ENCODE peak calls at places on chromosomes 6 and 20, in seven cellular contexts. One of them, this sample, is unnamed.

GRCh38 chr6:90044833-90045337 is 150.6 kb downstream of the GJA10 start:
- DNase-seq in ovary: no peak
- DNase-seq in HCEC 1CT: no peak
- DNase-seq in HTR-8/SVneo: no peak
- DNase-seq in kidney tubule cell: peak; percentile 54
- DNase-seq in ACHN: no peak
- DNase-seq in effector memory CD8-positive, alpha-beta T cell: no peak
- DNase-seq in this sample: no peak

GRCh38 chr20:64106435-64106961 is 867 bp downstream of the NPBWR2 start:
- DNase-seq in effector memory CD8-positive, alpha-beta T cell: no peak
- DNase-seq in ovary: no peak
- DNase-seq in HTR-8/SVneo: no peak
- DNase-seq in HCEC 1CT: no peak
- DNase-seq in kidney tubule cell: no peak
- DNase-seq in ACHN: no peak
- DNase-seq in this sample: no peak

GRCh38 chr6:77177470-77177869 is 285.8 kb downstream of the HTR1B start:
- DNase-seq in ACHN: no peak
- DNase-seq in HCEC 1CT: no peak
- DNase-seq in HTR-8/SVneo: no peak
- DNase-seq in ovary: no peak
- DNase-seq in kidney tubule cell: no peak
- DNase-seq in effector memory CD8-positive, alpha-beta T cell: no peak
- DNase-seq in this sample: no peak

GRCh38 chr6:160279850-160280249 is 21.2 kb upstream of the SLC22A2 start:
- DNase-seq in ovary: no peak
- DNase-seq in HCEC 1CT: peak; percentile 27
- DNase-seq in effector memory CD8-positive, alpha-beta T cell: no peak
- DNase-seq in ACHN: no peak
- DNase-seq in kidney tubule cell: peak; percentile 63
- DNase-seq in HTR-8/SVneo: no peak
- DNase-seq in this sample: peak; percentile 26

GRCh38 chr6:49052901-49053300 is 410.2 kb downstream of the MMUT start:
- DNase-seq in kidney tubule cell: peak; percentile 4
- DNase-seq in ACHN: no peak
- DNase-seq in effector memory CD8-positive, alpha-beta T cell: no peak
- DNase-seq in ovary: no peak
- DNase-seq in HCEC 1CT: no peak
- DNase-seq in HTR-8/SVneo: no peak
- DNase-seq in this sample: no peak

GRCh38 chr6:81766482-81767069 is 14.1 kb upstream of the TENT5A start:
- DNase-seq in ovary: no peak
- DNase-seq in kidney tubule cell: peak; percentile 89
- DNase-seq in HCEC 1CT: peak; percentile 83
- DNase-seq in effector memory CD8-positive, alpha-beta T cell: no peak
- DNase-seq in ACHN: peak; percentile 76
- DNase-seq in HTR-8/SVneo: no peak
- DNase-seq in this sample: peak; percentile 94

GRCh38 chr6:101286146-101286545 is 107.4 kb upstream of the GRIK2 start:
- DNase-seq in ovary: no peak
- DNase-seq in HTR-8/SVneo: no peak
- DNase-seq in kidney tubule cell: no peak
- DNase-seq in HCEC 1CT: no peak
- DNase-seq in effector memory CD8-positive, alpha-beta T cell: no peak
- DNase-seq in ACHN: no peak
- DNase-seq in this sample: no peak

GRCh38 chr20:24736131-24736843 is 212.8 kb upstream of the CST7 start:
- DNase-seq in kidney tubule cell: no peak
- DNase-seq in HCEC 1CT: no peak
- DNase-seq in ACHN: no peak
- DNase-seq in HTR-8/SVneo: no peak
- DNase-seq in ovary: no peak
- DNase-seq in effector memory CD8-positive, alpha-beta T cell: no peak
- DNase-seq in this sample: no peak

GRCh38 chr20:51346686-51347485 is 195.6 kb downstream of the NFATC2 start:
- DNase-seq in kidney tubule cell: peak; percentile 47
- DNase-seq in ACHN: peak; percentile 41
- DNase-seq in HCEC 1CT: peak; percentile 62
- DNase-seq in ovary: no peak
- DNase-seq in effector memory CD8-positive, alpha-beta T cell: no peak
- DNase-seq in HTR-8/SVneo: no peak
- DNase-seq in this sample: peak; percentile 81

GRCh38 chr20:63239431-63239830 is 3.7 kb downstream of the BIRC7 start:
- DNase-seq in kidney tubule cell: no peak
- DNase-seq in HCEC 1CT: no peak
- DNase-seq in HTR-8/SVneo: no peak
- DNase-seq in effector memory CD8-positive, alpha-beta T cell: no peak
- DNase-seq in ovary: no peak
- DNase-seq in ACHN: no peak
- DNase-seq in this sample: no peak

GRCh38 chr6:44464051-44464450 is 76.5 kb downstream of the CDC5L start:
- DNase-seq in HCEC 1CT: no peak
- DNase-seq in HTR-8/SVneo: no peak
- DNase-seq in kidney tubule cell: no peak
- DNase-seq in ACHN: no peak
- DNase-seq in effector memory CD8-positive, alpha-beta T cell: no peak
- DNase-seq in ovary: no peak
- DNase-seq in this sample: no peak

GRCh38 chr6:30341728-30342127 is 3.2 kb upstream of the RPP21 start:
- DNase-seq in ovary: no peak
- DNase-seq in kidney tubule cell: no peak
- DNase-seq in ACHN: no peak
- DNase-seq in effector memory CD8-positive, alpha-beta T cell: no peak
- DNase-seq in HTR-8/SVneo: no peak
- DNase-seq in HCEC 1CT: no peak
- DNase-seq in this sample: no peak

GRCh38 chr6:162336359-162336758 is 391.2 kb downstream of the PRKN start:
- DNase-seq in HTR-8/SVneo: no peak
- DNase-seq in ovary: no peak
- DNase-seq in effector memory CD8-positive, alpha-beta T cell: no peak
- DNase-seq in HCEC 1CT: no peak
- DNase-seq in kidney tubule cell: no peak
- DNase-seq in ACHN: no peak
- DNase-seq in this sample: no peak

GRCh38 chr20:33680681-33681080 is 5.5 kb downstream of the E2F1 start:
- DNase-seq in HTR-8/SVneo: no peak
- DNase-seq in ovary: no peak
- DNase-seq in HCEC 1CT: no peak
- DNase-seq in ACHN: no peak
- DNase-seq in effector memory CD8-positive, alpha-beta T cell: no peak
- DNase-seq in kidney tubule cell: no peak
- DNase-seq in this sample: peak; percentile 62

GRCh38 chr6:32984639-32985389 is 16.4 kb downstream of the BRD2 start:
- DNase-seq in effector memory CD8-positive, alpha-beta T cell: peak; percentile 91
- DNase-seq in ovary: peak; percentile 92
- DNase-seq in HCEC 1CT: peak; percentile 76
- DNase-seq in ACHN: peak; percentile 78
- DNase-seq in HTR-8/SVneo: peak; percentile 74
- DNase-seq in kidney tubule cell: peak; percentile 83
- DNase-seq in this sample: peak; percentile 73

GRCh38 chr6:143689852-143690251 is 12.1 kb downstream of the PHACTR2 start:
- DNase-seq in kidney tubule cell: peak; percentile 72
- DNase-seq in ACHN: peak; percentile 40
- DNase-seq in ovary: no peak
- DNase-seq in HCEC 1CT: no peak
- DNase-seq in HTR-8/SVneo: no peak
- DNase-seq in effector memory CD8-positive, alpha-beta T cell: no peak
- DNase-seq in this sample: no peak

GRCh38 chr20:37389844-37390275 is 43.9 kb downstream of the SRC start:
- DNase-seq in ACHN: no peak
- DNase-seq in effector memory CD8-positive, alpha-beta T cell: no peak
- DNase-seq in kidney tubule cell: no peak
- DNase-seq in HCEC 1CT: no peak
- DNase-seq in ovary: peak; percentile 14
- DNase-seq in HTR-8/SVneo: no peak
- DNase-seq in this sample: no peak

GRCh38 chr6:43765776-43766175 is 4.2 kb upstream of the VEGFA start:
- DNase-seq in HTR-8/SVneo: no peak
- DNase-seq in ACHN: no peak
- DNase-seq in ovary: no peak
- DNase-seq in effector memory CD8-positive, alpha-beta T cell: no peak
- DNase-seq in HCEC 1CT: no peak
- DNase-seq in kidney tubule cell: no peak
- DNase-seq in this sample: no peak

GRCh38 chr20:20070871-20071726 is 18.8 kb downstream of the CFAP61 start:
- DNase-seq in HCEC 1CT: no peak
- DNase-seq in ovary: no peak
- DNase-seq in ACHN: no peak
- DNase-seq in HTR-8/SVneo: no peak
- DNase-seq in kidney tubule cell: no peak
- DNase-seq in effector memory CD8-positive, alpha-beta T cell: no peak
- DNase-seq in this sample: no peak

GRCh38 chr20:13105071-13105470 is 96.3 kb downstream of the SPTLC3 start:
- DNase-seq in kidney tubule cell: no peak
- DNase-seq in HTR-8/SVneo: no peak
- DNase-seq in ovary: no peak
- DNase-seq in ACHN: no peak
- DNase-seq in HCEC 1CT: no peak
- DNase-seq in effector memory CD8-positive, alpha-beta T cell: no peak
- DNase-seq in this sample: no peak

GRCh38 chr6:52423971-52424381 is 3.8 kb downstream of the EFHC1 start:
- DNase-seq in effector memory CD8-positive, alpha-beta T cell: no peak
- DNase-seq in ACHN: peak; percentile 87
- DNase-seq in HTR-8/SVneo: peak; percentile 67
- DNase-seq in ovary: no peak
- DNase-seq in kidney tubule cell: peak; percentile 82
- DNase-seq in HCEC 1CT: peak; percentile 88
- DNase-seq in this sample: peak; percentile 85

GRCh38 chr6:37089783-37090182 is 80.2 kb upstream of the PIM1 start:
- DNase-seq in effector memory CD8-positive, alpha-beta T cell: no peak
- DNase-seq in kidney tubule cell: no peak
- DNase-seq in ACHN: no peak
- DNase-seq in HCEC 1CT: no peak
- DNase-seq in HTR-8/SVneo: no peak
- DNase-seq in ovary: no peak
- DNase-seq in this sample: no peak

GRCh38 chr6:160882741-160883340 is 108.7 kb upstream of the MAP3K4 start:
- DNase-seq in HTR-8/SVneo: no peak
- DNase-seq in ACHN: no peak
- DNase-seq in kidney tubule cell: no peak
- DNase-seq in effector memory CD8-positive, alpha-beta T cell: no peak
- DNase-seq in ovary: no peak
- DNase-seq in HCEC 1CT: peak; percentile 6
- DNase-seq in this sample: peak; percentile 32

GRCh38 chr6:146968041-146968760 is 236.0 kb upstream of the STXBP5 start:
- DNase-seq in effector memory CD8-positive, alpha-beta T cell: no peak
- DNase-seq in ACHN: no peak
- DNase-seq in HCEC 1CT: peak; percentile 73
- DNase-seq in HTR-8/SVneo: peak; percentile 66
- DNase-seq in kidney tubule cell: peak; percentile 57
- DNase-seq in ovary: no peak
- DNase-seq in this sample: peak; percentile 92

GRCh38 chr6:40350193-40350941 is 236.8 kb downstream of the LRFN2 start:
- DNase-seq in HCEC 1CT: no peak
- DNase-seq in HTR-8/SVneo: no peak
- DNase-seq in ACHN: no peak
- DNase-seq in kidney tubule cell: no peak
- DNase-seq in ovary: no peak
- DNase-seq in effector memory CD8-positive, alpha-beta T cell: no peak
- DNase-seq in this sample: no peak

GRCh38 chr6:138499303-138499991 is at the start of gene NHSL1:
- DNase-seq in ovary: no peak
- DNase-seq in effector memory CD8-positive, alpha-beta T cell: no peak
- DNase-seq in kidney tubule cell: peak; percentile 93
- DNase-seq in HTR-8/SVneo: no peak
- DNase-seq in ACHN: peak; percentile 88
- DNase-seq in HCEC 1CT: no peak
- DNase-seq in this sample: peak; percentile 30

GRCh38 chr20:17612287-17612974 is 42.6 kb downstream of the DSTN start:
- DNase-seq in kidney tubule cell: peak; percentile 32
- DNase-seq in HTR-8/SVneo: no peak
- DNase-seq in effector memory CD8-positive, alpha-beta T cell: peak; percentile 70
- DNase-seq in HCEC 1CT: no peak
- DNase-seq in ovary: no peak
- DNase-seq in ACHN: no peak
- DNase-seq in this sample: peak; percentile 67

GRCh38 chr6:101163611-101164010 is 229.9 kb upstream of the GRIK2 start:
- DNase-seq in effector memory CD8-positive, alpha-beta T cell: no peak
- DNase-seq in ACHN: no peak
- DNase-seq in HTR-8/SVneo: no peak
- DNase-seq in ovary: no peak
- DNase-seq in kidney tubule cell: no peak
- DNase-seq in HCEC 1CT: peak; percentile 30
- DNase-seq in this sample: no peak

GRCh38 chr6:137602871-137603270 is 108.7 kb upstream of the OLIG3 start:
- DNase-seq in kidney tubule cell: no peak
- DNase-seq in ACHN: no peak
- DNase-seq in ovary: no peak
- DNase-seq in HCEC 1CT: no peak
- DNase-seq in HTR-8/SVneo: no peak
- DNase-seq in effector memory CD8-positive, alpha-beta T cell: no peak
- DNase-seq in this sample: no peak